ENCODE peak calls at places on chromosome X, in nine cellular contexts. One of them, this sample, is unnamed.

GRCh38 chrX:30822068-30822671 is 66.9 kb downstream of the TAB3 start:
- DNase-seq in uterus: no peak
- DNase-seq in activated T-cell treated with anti-CD3 and anti-CD28 coated beads for 1 hour: no peak
- DNase-seq in GM13977: peak; percentile 23
- DNase-seq in T-helper 9 cell: no peak
- DNase-seq in activated effector memory CD4-positive, alpha-beta T cell treated with Interleukin-2 at 50 U/mL for 16 hours: no peak
- DNase-seq in AG09309: no peak
- DNase-seq in ACHN: no peak
- DNase-seq in SW480: no peak
- DNase-seq in this sample: peak; percentile 53

GRCh38 chrX:87338510-87338909 is 179.1 kb upstream of the KLHL4 start:
- DNase-seq in uterus: no peak
- DNase-seq in activated T-cell treated with anti-CD3 and anti-CD28 coated beads for 1 hour: no peak
- DNase-seq in GM13977: peak; percentile 7
- DNase-seq in T-helper 9 cell: no peak
- DNase-seq in activated effector memory CD4-positive, alpha-beta T cell treated with Interleukin-2 at 50 U/mL for 16 hours: no peak
- DNase-seq in AG09309: no peak
- DNase-seq in ACHN: peak; percentile 34
- DNase-seq in SW480: peak; percentile 20
- DNase-seq in this sample: no peak

GRCh38 chrX:109959356-109959871 is 43.5 kb upstream of the TMEM164 start:
- DNase-seq in uterus: no peak
- DNase-seq in activated T-cell treated with anti-CD3 and anti-CD28 coated beads for 1 hour: no peak
- DNase-seq in GM13977: no peak
- DNase-seq in T-helper 9 cell: no peak
- DNase-seq in activated effector memory CD4-positive, alpha-beta T cell treated with Interleukin-2 at 50 U/mL for 16 hours: no peak
- DNase-seq in AG09309: no peak
- DNase-seq in ACHN: no peak
- DNase-seq in SW480: no peak
- DNase-seq in this sample: no peak

GRCh38 chrX:9829308-9830267 is 43.4 kb downstream of the SHROOM2 start:
- DNase-seq in uterus: no peak
- DNase-seq in activated T-cell treated with anti-CD3 and anti-CD28 coated beads for 1 hour: no peak
- DNase-seq in GM13977: peak; percentile 76
- DNase-seq in T-helper 9 cell: no peak
- DNase-seq in activated effector memory CD4-positive, alpha-beta T cell treated with Interleukin-2 at 50 U/mL for 16 hours: no peak
- DNase-seq in AG09309: peak; percentile 16
- DNase-seq in ACHN: peak; percentile 79
- DNase-seq in SW480: peak; percentile 94
- DNase-seq in this sample: peak; percentile 81

GRCh38 chrX:45172890-45173289 is 27.8 kb downstream of the DIPK2B start:
- DNase-seq in uterus: no peak
- DNase-seq in activated T-cell treated with anti-CD3 and anti-CD28 coated beads for 1 hour: no peak
- DNase-seq in GM13977: no peak
- DNase-seq in T-helper 9 cell: no peak
- DNase-seq in activated effector memory CD4-positive, alpha-beta T cell treated with Interleukin-2 at 50 U/mL for 16 hours: no peak
- DNase-seq in AG09309: peak; percentile 16
- DNase-seq in ACHN: peak; percentile 2
- DNase-seq in SW480: peak; percentile 43
- DNase-seq in this sample: no peak

GRCh38 chrX:110055616-110056015 is 52.7 kb downstream of the TMEM164 start:
- DNase-seq in uterus: no peak
- DNase-seq in activated T-cell treated with anti-CD3 and anti-CD28 coated beads for 1 hour: no peak
- DNase-seq in GM13977: no peak
- DNase-seq in T-helper 9 cell: no peak
- DNase-seq in activated effector memory CD4-positive, alpha-beta T cell treated with Interleukin-2 at 50 U/mL for 16 hours: no peak
- DNase-seq in AG09309: no peak
- DNase-seq in ACHN: peak; percentile 42
- DNase-seq in SW480: no peak
- DNase-seq in this sample: no peak

GRCh38 chrX:13938766-13939530 is 90.7 kb downstream of the GEMIN8 start:
- DNase-seq in uterus: no peak
- DNase-seq in activated T-cell treated with anti-CD3 and anti-CD28 coated beads for 1 hour: no peak
- DNase-seq in GM13977: peak; percentile 18
- DNase-seq in T-helper 9 cell: no peak
- DNase-seq in activated effector memory CD4-positive, alpha-beta T cell treated with Interleukin-2 at 50 U/mL for 16 hours: no peak
- DNase-seq in AG09309: no peak
- DNase-seq in ACHN: no peak
- DNase-seq in SW480: no peak
- DNase-seq in this sample: no peak

GRCh38 chrX:72100824-72101351 is 30.8 kb downstream of the RTL5 start:
- DNase-seq in uterus: no peak
- DNase-seq in activated T-cell treated with anti-CD3 and anti-CD28 coated beads for 1 hour: peak; percentile 32
- DNase-seq in GM13977: peak; percentile 54
- DNase-seq in T-helper 9 cell: peak; percentile 65
- DNase-seq in activated effector memory CD4-positive, alpha-beta T cell treated with Interleukin-2 at 50 U/mL for 16 hours: peak; percentile 61
- DNase-seq in AG09309: no peak
- DNase-seq in ACHN: no peak
- DNase-seq in SW480: peak; percentile 27
- DNase-seq in this sample: peak; percentile 84

GRCh38 chrX:116395752-116396151 is 40.7 kb upstream of the SLC6A14 start:
- DNase-seq in uterus: no peak
- DNase-seq in activated T-cell treated with anti-CD3 and anti-CD28 coated beads for 1 hour: no peak
- DNase-seq in GM13977: no peak
- DNase-seq in T-helper 9 cell: no peak
- DNase-seq in activated effector memory CD4-positive, alpha-beta T cell treated with Interleukin-2 at 50 U/mL for 16 hours: no peak
- DNase-seq in AG09309: no peak
- DNase-seq in ACHN: no peak
- DNase-seq in SW480: no peak
- DNase-seq in this sample: no peak

GRCh38 chrX:154733072-154733425 is 17.8 kb downstream of the GAB3 start:
- DNase-seq in uterus: no peak
- DNase-seq in activated T-cell treated with anti-CD3 and anti-CD28 coated beads for 1 hour: no peak
- DNase-seq in GM13977: no peak
- DNase-seq in T-helper 9 cell: no peak
- DNase-seq in activated effector memory CD4-positive, alpha-beta T cell treated with Interleukin-2 at 50 U/mL for 16 hours: no peak
- DNase-seq in AG09309: no peak
- DNase-seq in ACHN: no peak
- DNase-seq in SW480: no peak
- DNase-seq in this sample: no peak

GRCh38 chrX:63784902-63785692 is at the start of gene ARHGEF9:
- DNase-seq in uterus: peak; percentile 15
- DNase-seq in activated T-cell treated with anti-CD3 and anti-CD28 coated beads for 1 hour: no peak
- DNase-seq in GM13977: no peak
- DNase-seq in T-helper 9 cell: no peak
- DNase-seq in activated effector memory CD4-positive, alpha-beta T cell treated with Interleukin-2 at 50 U/mL for 16 hours: no peak
- DNase-seq in AG09309: no peak
- DNase-seq in ACHN: no peak
- DNase-seq in SW480: no peak
- DNase-seq in this sample: peak; percentile 9

GRCh38 chrX:94178145-94178790 is 504.3 kb downstream of the FAM133A start:
- DNase-seq in uterus: no peak
- DNase-seq in activated T-cell treated with anti-CD3 and anti-CD28 coated beads for 1 hour: no peak
- DNase-seq in GM13977: no peak
- DNase-seq in T-helper 9 cell: no peak
- DNase-seq in activated effector memory CD4-positive, alpha-beta T cell treated with Interleukin-2 at 50 U/mL for 16 hours: no peak
- DNase-seq in AG09309: no peak
- DNase-seq in ACHN: peak; percentile 58
- DNase-seq in SW480: peak; percentile 5
- DNase-seq in this sample: no peak

GRCh38 chrX:73851014-73852009 is 288.3 kb downstream of the CHIC1 start:
- DNase-seq in uterus: peak; percentile 91
- DNase-seq in activated T-cell treated with anti-CD3 and anti-CD28 coated beads for 1 hour: no peak
- DNase-seq in GM13977: peak; percentile 78
- DNase-seq in T-helper 9 cell: peak; percentile 60
- DNase-seq in activated effector memory CD4-positive, alpha-beta T cell treated with Interleukin-2 at 50 U/mL for 16 hours: no peak
- DNase-seq in AG09309: peak; percentile 91
- DNase-seq in ACHN: no peak
- DNase-seq in SW480: no peak
- DNase-seq in this sample: peak; percentile 26

GRCh38 chrX:103554687-103555417 is 30.5 kb upstream of the TCEAL4 start:
- DNase-seq in uterus: no peak
- DNase-seq in activated T-cell treated with anti-CD3 and anti-CD28 coated beads for 1 hour: peak; percentile 28
- DNase-seq in GM13977: peak; percentile 32
- DNase-seq in T-helper 9 cell: peak; percentile 42
- DNase-seq in activated effector memory CD4-positive, alpha-beta T cell treated with Interleukin-2 at 50 U/mL for 16 hours: peak; percentile 25
- DNase-seq in AG09309: no peak
- DNase-seq in ACHN: peak; percentile 68
- DNase-seq in SW480: no peak
- DNase-seq in this sample: peak; percentile 77

GRCh38 chrX:150929058-150929457 is 30.6 kb upstream of the CD99L2 start:
- DNase-seq in uterus: no peak
- DNase-seq in activated T-cell treated with anti-CD3 and anti-CD28 coated beads for 1 hour: no peak
- DNase-seq in GM13977: no peak
- DNase-seq in T-helper 9 cell: no peak
- DNase-seq in activated effector memory CD4-positive, alpha-beta T cell treated with Interleukin-2 at 50 U/mL for 16 hours: no peak
- DNase-seq in AG09309: no peak
- DNase-seq in ACHN: no peak
- DNase-seq in SW480: no peak
- DNase-seq in this sample: no peak

GRCh38 chrX:144840616-144841015 is 406.7 kb upstream of the SPANXN1 start:
- DNase-seq in uterus: no peak
- DNase-seq in activated T-cell treated with anti-CD3 and anti-CD28 coated beads for 1 hour: no peak
- DNase-seq in GM13977: no peak
- DNase-seq in T-helper 9 cell: no peak
- DNase-seq in activated effector memory CD4-positive, alpha-beta T cell treated with Interleukin-2 at 50 U/mL for 16 hours: no peak
- DNase-seq in AG09309: no peak
- DNase-seq in ACHN: no peak
- DNase-seq in SW480: no peak
- DNase-seq in this sample: no peak

GRCh38 chrX:96314974-96315373 is 369.7 kb upstream of the DIAPH2 start:
- DNase-seq in uterus: no peak
- DNase-seq in activated T-cell treated with anti-CD3 and anti-CD28 coated beads for 1 hour: no peak
- DNase-seq in GM13977: no peak
- DNase-seq in T-helper 9 cell: no peak
- DNase-seq in activated effector memory CD4-positive, alpha-beta T cell treated with Interleukin-2 at 50 U/mL for 16 hours: no peak
- DNase-seq in AG09309: no peak
- DNase-seq in ACHN: peak; percentile 46
- DNase-seq in SW480: peak; percentile 15
- DNase-seq in this sample: no peak

GRCh38 chrX:139086243-139086642 is 374.7 kb upstream of the FGF13 start:
- DNase-seq in uterus: no peak
- DNase-seq in activated T-cell treated with anti-CD3 and anti-CD28 coated beads for 1 hour: no peak
- DNase-seq in GM13977: no peak
- DNase-seq in T-helper 9 cell: no peak
- DNase-seq in activated effector memory CD4-positive, alpha-beta T cell treated with Interleukin-2 at 50 U/mL for 16 hours: no peak
- DNase-seq in AG09309: no peak
- DNase-seq in ACHN: no peak
- DNase-seq in SW480: no peak
- DNase-seq in this sample: no peak

GRCh38 chrX:139158256-139158655 is 372.3 kb upstream of the F9 start:
- DNase-seq in uterus: no peak
- DNase-seq in activated T-cell treated with anti-CD3 and anti-CD28 coated beads for 1 hour: no peak
- DNase-seq in GM13977: no peak
- DNase-seq in T-helper 9 cell: no peak
- DNase-seq in activated effector memory CD4-positive, alpha-beta T cell treated with Interleukin-2 at 50 U/mL for 16 hours: no peak
- DNase-seq in AG09309: no peak
- DNase-seq in ACHN: no peak
- DNase-seq in SW480: no peak
- DNase-seq in this sample: no peak

GRCh38 chrX:104118765-104119164 is 6.4 kb downstream of the ZCCHC18 start:
- DNase-seq in uterus: no peak
- DNase-seq in activated T-cell treated with anti-CD3 and anti-CD28 coated beads for 1 hour: no peak
- DNase-seq in GM13977: no peak
- DNase-seq in T-helper 9 cell: no peak
- DNase-seq in activated effector memory CD4-positive, alpha-beta T cell treated with Interleukin-2 at 50 U/mL for 16 hours: no peak
- DNase-seq in AG09309: no peak
- DNase-seq in ACHN: no peak
- DNase-seq in SW480: no peak
- DNase-seq in this sample: peak; percentile 14

GRCh38 chrX:71935542-71935941 is 24.9 kb downstream of the NHSL2 start:
- DNase-seq in uterus: peak; percentile 32
- DNase-seq in activated T-cell treated with anti-CD3 and anti-CD28 coated beads for 1 hour: no peak
- DNase-seq in GM13977: no peak
- DNase-seq in T-helper 9 cell: no peak
- DNase-seq in activated effector memory CD4-positive, alpha-beta T cell treated with Interleukin-2 at 50 U/mL for 16 hours: no peak
- DNase-seq in AG09309: no peak
- DNase-seq in ACHN: no peak
- DNase-seq in SW480: no peak
- DNase-seq in this sample: no peak

GRCh38 chrX:141791856-141792255 is 46.3 kb upstream of the MAGEC3 start:
- DNase-seq in uterus: no peak
- DNase-seq in activated T-cell treated with anti-CD3 and anti-CD28 coated beads for 1 hour: no peak
- DNase-seq in GM13977: no peak
- DNase-seq in T-helper 9 cell: no peak
- DNase-seq in activated effector memory CD4-positive, alpha-beta T cell treated with Interleukin-2 at 50 U/mL for 16 hours: no peak
- DNase-seq in AG09309: no peak
- DNase-seq in ACHN: no peak
- DNase-seq in SW480: no peak
- DNase-seq in this sample: no peak

GRCh38 chrX:109928596-109929335 is 74.1 kb upstream of the TMEM164 start:
- DNase-seq in uterus: no peak
- DNase-seq in activated T-cell treated with anti-CD3 and anti-CD28 coated beads for 1 hour: no peak
- DNase-seq in GM13977: no peak
- DNase-seq in T-helper 9 cell: no peak
- DNase-seq in activated effector memory CD4-positive, alpha-beta T cell treated with Interleukin-2 at 50 U/mL for 16 hours: no peak
- DNase-seq in AG09309: no peak
- DNase-seq in ACHN: no peak
- DNase-seq in SW480: no peak
- DNase-seq in this sample: no peak

GRCh38 chrX:2330910-2331309 is 169.9 kb downstream of the DHRSX start:
- DNase-seq in uterus: no peak
- DNase-seq in activated T-cell treated with anti-CD3 and anti-CD28 coated beads for 1 hour: no peak
- DNase-seq in GM13977: no peak
- DNase-seq in T-helper 9 cell: no peak
- DNase-seq in activated effector memory CD4-positive, alpha-beta T cell treated with Interleukin-2 at 50 U/mL for 16 hours: no peak
- DNase-seq in AG09309: no peak
- DNase-seq in ACHN: no peak
- DNase-seq in SW480: no peak
- DNase-seq in this sample: no peak

GRCh38 chrX:48983081-48983480 is 11.4 kb upstream of the KCND1 start:
- DNase-seq in uterus: no peak
- DNase-seq in activated T-cell treated with anti-CD3 and anti-CD28 coated beads for 1 hour: no peak
- DNase-seq in GM13977: no peak
- DNase-seq in T-helper 9 cell: no peak
- DNase-seq in activated effector memory CD4-positive, alpha-beta T cell treated with Interleukin-2 at 50 U/mL for 16 hours: no peak
- DNase-seq in AG09309: no peak
- DNase-seq in ACHN: no peak
- DNase-seq in SW480: no peak
- DNase-seq in this sample: no peak

GRCh38 chrX:3811331-3812311 is 98.2 kb upstream of the PRKX start:
- DNase-seq in uterus: peak; percentile 18
- DNase-seq in activated T-cell treated with anti-CD3 and anti-CD28 coated beads for 1 hour: no peak
- DNase-seq in GM13977: peak; percentile 67
- DNase-seq in T-helper 9 cell: peak; percentile 25
- DNase-seq in activated effector memory CD4-positive, alpha-beta T cell treated with Interleukin-2 at 50 U/mL for 16 hours: peak; percentile 5
- DNase-seq in AG09309: no peak
- DNase-seq in ACHN: peak; percentile 37
- DNase-seq in SW480: peak; percentile 51
- DNase-seq in this sample: peak; percentile 87

GRCh38 chrX:68511255-68511654 is 12.4 kb downstream of the YIPF6 start:
- DNase-seq in uterus: peak; percentile 35
- DNase-seq in activated T-cell treated with anti-CD3 and anti-CD28 coated beads for 1 hour: no peak
- DNase-seq in GM13977: peak; percentile 63
- DNase-seq in T-helper 9 cell: no peak
- DNase-seq in activated effector memory CD4-positive, alpha-beta T cell treated with Interleukin-2 at 50 U/mL for 16 hours: no peak
- DNase-seq in AG09309: no peak
- DNase-seq in ACHN: peak; percentile 41
- DNase-seq in SW480: peak; percentile 23
- DNase-seq in this sample: peak; percentile 44